ENCODE peak calls at places on chromosomes 16 and 17, in eight cellular contexts. One of them, this sample, is unnamed.

GRCh38 chr17:48241131-48241591 is 133.6 kb downstream of the SNX11 start:
- DNase-seq in transverse colon: no peak
- DNase-seq in H1: no peak
- DNase-seq in GM12878: peak; percentile 54
- DNase-seq in upper lobe of left lung: no peak
- DNase-seq in A549: peak; percentile 74
- DNase-seq in ovary: peak; percentile 9
- DNase-seq in SK-N-SH: no peak
- DNase-seq in this sample: no peak

GRCh38 chr17:77948690-77949114 is 9.8 kb upstream of the TNRC6C start:
- DNase-seq in transverse colon: no peak
- DNase-seq in H1: no peak
- DNase-seq in GM12878: no peak
- DNase-seq in upper lobe of left lung: no peak
- DNase-seq in A549: peak; percentile 74
- DNase-seq in ovary: no peak
- DNase-seq in SK-N-SH: peak; percentile 69
- DNase-seq in this sample: no peak

GRCh38 chr16:58264961-58265479 is 29.8 kb downstream of the PRSS54 start:
- DNase-seq in transverse colon: peak; percentile 44
- DNase-seq in H1: no peak
- DNase-seq in GM12878: no peak
- DNase-seq in upper lobe of left lung: no peak
- DNase-seq in A549: peak; percentile 44
- DNase-seq in ovary: no peak
- DNase-seq in SK-N-SH: peak; percentile 28
- DNase-seq in this sample: no peak

GRCh38 chr16:67942510-67943255 is 1.2 kb downstream of the LCAT start:
- DNase-seq in transverse colon: no peak
- DNase-seq in H1: no peak
- DNase-seq in GM12878: no peak
- DNase-seq in upper lobe of left lung: peak; percentile 83
- DNase-seq in A549: no peak
- DNase-seq in ovary: peak; percentile 45
- DNase-seq in SK-N-SH: no peak
- DNase-seq in this sample: no peak

GRCh38 chr16:86480444-86480843 is 29.9 kb upstream of the FOXF1 start:
- DNase-seq in transverse colon: no peak
- DNase-seq in H1: no peak
- DNase-seq in GM12878: no peak
- DNase-seq in upper lobe of left lung: no peak
- DNase-seq in A549: no peak
- DNase-seq in ovary: no peak
- DNase-seq in SK-N-SH: no peak
- DNase-seq in this sample: no peak

GRCh38 chr16:1413684-1414531 is 596 bp downstream of the UNKL start:
- DNase-seq in transverse colon: peak; percentile 67
- DNase-seq in H1: peak; percentile 43
- DNase-seq in GM12878: peak; percentile 8
- DNase-seq in upper lobe of left lung: peak; percentile 94
- DNase-seq in A549: peak; percentile 61
- DNase-seq in ovary: peak; percentile 44
- DNase-seq in SK-N-SH: peak; percentile 89
- DNase-seq in this sample: no peak

GRCh38 chr17:7767425-7768021 is 50.0 kb downstream of the DNAH2 start:
- DNase-seq in transverse colon: no peak
- DNase-seq in H1: no peak
- DNase-seq in GM12878: no peak
- DNase-seq in upper lobe of left lung: no peak
- DNase-seq in A549: no peak
- DNase-seq in ovary: no peak
- DNase-seq in SK-N-SH: no peak
- DNase-seq in this sample: no peak

GRCh38 chr17:48722924-48723554 is at the start of gene PRAC2:
- DNase-seq in transverse colon: no peak
- DNase-seq in H1: no peak
- DNase-seq in GM12878: no peak
- DNase-seq in upper lobe of left lung: no peak
- DNase-seq in A549: no peak
- DNase-seq in ovary: no peak
- DNase-seq in SK-N-SH: no peak
- DNase-seq in this sample: no peak

GRCh38 chr16:3882531-3882930 is 2.0 kb upstream of the CREBBP start:
- DNase-seq in transverse colon: no peak
- DNase-seq in H1: no peak
- DNase-seq in GM12878: no peak
- DNase-seq in upper lobe of left lung: no peak
- DNase-seq in A549: no peak
- DNase-seq in ovary: no peak
- DNase-seq in SK-N-SH: no peak
- DNase-seq in this sample: no peak

DNA sequence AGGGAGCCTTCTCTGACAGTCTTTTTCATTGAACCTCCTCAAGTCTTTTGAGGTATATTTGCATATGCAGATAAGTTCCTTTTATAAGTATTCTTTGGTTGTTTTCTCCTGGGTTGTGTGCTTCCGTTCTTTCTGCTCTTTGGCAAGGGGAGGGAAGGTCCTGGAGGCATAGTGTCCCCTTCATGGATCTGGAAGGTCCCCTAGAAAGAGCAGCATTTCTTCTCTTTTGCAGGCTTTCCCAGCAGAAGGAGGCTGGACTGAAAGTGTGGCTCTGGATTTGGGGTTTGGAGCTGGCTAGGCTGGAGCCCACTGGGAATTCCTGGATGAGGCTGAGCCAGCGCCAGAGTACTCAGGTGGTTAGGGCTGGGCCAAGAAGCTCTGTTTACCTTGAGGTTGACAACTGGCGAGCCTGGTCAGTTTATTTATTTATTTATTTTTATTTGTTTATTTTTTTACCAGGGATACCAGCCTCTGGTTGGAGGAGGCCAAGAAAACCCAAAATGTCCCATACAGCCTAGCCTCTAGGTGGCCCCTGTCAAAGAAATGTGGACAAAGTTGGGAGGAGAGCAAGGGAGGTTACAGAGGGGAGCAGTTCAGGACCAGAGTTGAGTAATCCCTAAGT is 5.4 kb upstream of the TOP2A start:
- DNase-seq in transverse colon: no peak
- DNase-seq in H1: no peak
- DNase-seq in GM12878: no peak
- DNase-seq in upper lobe of left lung: no peak
- DNase-seq in A549: peak; percentile 65
- DNase-seq in ovary: no peak
- DNase-seq in SK-N-SH: no peak
- DNase-seq in this sample: no peak
- TF ChIP-seq CTCF in transverse colon: no peak
- TF ChIP-seq CTCF in H1: peak; percentile 16
- TF ChIP-seq CTCF in GM12878: no peak
- TF ChIP-seq CTCF in upper lobe of left lung: no peak
- TF ChIP-seq CTCF in A549: peak; percentile 41
- TF ChIP-seq CTCF in ovary: no peak
- TF ChIP-seq CTCF in SK-N-SH: no peak
- TF ChIP-seq CTCF in this sample: no peak

DNA sequence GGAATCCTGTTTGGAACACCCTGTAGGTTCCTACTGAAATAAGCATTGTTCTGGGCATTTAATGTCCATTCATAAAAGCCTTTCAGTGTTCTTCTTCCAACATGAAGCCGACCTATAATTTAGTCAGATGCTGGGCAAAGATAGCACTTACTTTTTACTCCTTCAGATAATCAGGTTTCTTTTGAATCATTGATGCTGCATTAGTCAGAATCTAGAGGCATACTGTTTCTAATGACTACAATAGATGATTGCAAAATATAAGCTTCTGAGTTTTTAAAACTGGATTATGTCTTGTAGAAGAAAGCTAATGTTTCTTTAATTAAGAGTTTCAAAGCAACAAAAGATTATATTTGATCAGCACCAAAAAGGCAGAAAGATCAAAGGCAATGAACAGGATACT is 16.0 kb downstream of the MMD start:
- DNase-seq in transverse colon: no peak
- DNase-seq in H1: no peak
- DNase-seq in GM12878: no peak
- DNase-seq in upper lobe of left lung: no peak
- DNase-seq in A549: no peak
- DNase-seq in ovary: no peak
- DNase-seq in SK-N-SH: no peak
- DNase-seq in this sample: no peak
- TF ChIP-seq EP300 in transverse colon: no peak
- TF ChIP-seq EP300 in H1: no peak
- TF ChIP-seq EP300 in GM12878: no peak
- TF ChIP-seq EP300 in upper lobe of left lung: no peak
- TF ChIP-seq EP300 in A549: no peak
- TF ChIP-seq EP300 in ovary: no peak
- TF ChIP-seq EP300 in SK-N-SH: no peak
- TF ChIP-seq EP300 in this sample: no peak

GRCh38 chr17:5379351-5380107 is 39.9 kb downstream of the NUP88 start:
- DNase-seq in transverse colon: no peak
- DNase-seq in H1: no peak
- DNase-seq in GM12878: no peak
- DNase-seq in upper lobe of left lung: no peak
- DNase-seq in A549: no peak
- DNase-seq in ovary: no peak
- DNase-seq in SK-N-SH: no peak
- DNase-seq in this sample: no peak

GRCh38 chr17:5380491-5381135 is 38.8 kb downstream of the NUP88 start:
- DNase-seq in transverse colon: no peak
- DNase-seq in H1: no peak
- DNase-seq in GM12878: no peak
- DNase-seq in upper lobe of left lung: no peak
- DNase-seq in A549: no peak
- DNase-seq in ovary: no peak
- DNase-seq in SK-N-SH: no peak
- DNase-seq in this sample: no peak

GRCh38 chr17:5381542-5381941 is 37.9 kb downstream of the NUP88 start:
- DNase-seq in transverse colon: no peak
- DNase-seq in H1: no peak
- DNase-seq in GM12878: no peak
- DNase-seq in upper lobe of left lung: no peak
- DNase-seq in A549: no peak
- DNase-seq in ovary: no peak
- DNase-seq in SK-N-SH: no peak
- DNase-seq in this sample: no peak

GRCh38 chr17:5373112-5373511 is 46.4 kb downstream of the NUP88 start:
- DNase-seq in transverse colon: no peak
- DNase-seq in H1: no peak
- DNase-seq in GM12878: peak; percentile 61
- DNase-seq in upper lobe of left lung: no peak
- DNase-seq in A549: no peak
- DNase-seq in ovary: no peak
- DNase-seq in SK-N-SH: no peak
- DNase-seq in this sample: no peak

GRCh38 chr17:5378566-5379207 is 40.8 kb downstream of the NUP88 start:
- DNase-seq in transverse colon: no peak
- DNase-seq in H1: no peak
- DNase-seq in GM12878: no peak
- DNase-seq in upper lobe of left lung: no peak
- DNase-seq in A549: no peak
- DNase-seq in ovary: no peak
- DNase-seq in SK-N-SH: no peak
- DNase-seq in this sample: no peak
- TF ChIP-seq CTCF in transverse colon: no peak
- TF ChIP-seq CTCF in H1: no peak
- TF ChIP-seq CTCF in GM12878: no peak
- TF ChIP-seq CTCF in upper lobe of left lung: no peak
- TF ChIP-seq CTCF in A549: no peak
- TF ChIP-seq CTCF in ovary: no peak
- TF ChIP-seq CTCF in SK-N-SH: no peak
- TF ChIP-seq CTCF in this sample: no peak

DNA sequence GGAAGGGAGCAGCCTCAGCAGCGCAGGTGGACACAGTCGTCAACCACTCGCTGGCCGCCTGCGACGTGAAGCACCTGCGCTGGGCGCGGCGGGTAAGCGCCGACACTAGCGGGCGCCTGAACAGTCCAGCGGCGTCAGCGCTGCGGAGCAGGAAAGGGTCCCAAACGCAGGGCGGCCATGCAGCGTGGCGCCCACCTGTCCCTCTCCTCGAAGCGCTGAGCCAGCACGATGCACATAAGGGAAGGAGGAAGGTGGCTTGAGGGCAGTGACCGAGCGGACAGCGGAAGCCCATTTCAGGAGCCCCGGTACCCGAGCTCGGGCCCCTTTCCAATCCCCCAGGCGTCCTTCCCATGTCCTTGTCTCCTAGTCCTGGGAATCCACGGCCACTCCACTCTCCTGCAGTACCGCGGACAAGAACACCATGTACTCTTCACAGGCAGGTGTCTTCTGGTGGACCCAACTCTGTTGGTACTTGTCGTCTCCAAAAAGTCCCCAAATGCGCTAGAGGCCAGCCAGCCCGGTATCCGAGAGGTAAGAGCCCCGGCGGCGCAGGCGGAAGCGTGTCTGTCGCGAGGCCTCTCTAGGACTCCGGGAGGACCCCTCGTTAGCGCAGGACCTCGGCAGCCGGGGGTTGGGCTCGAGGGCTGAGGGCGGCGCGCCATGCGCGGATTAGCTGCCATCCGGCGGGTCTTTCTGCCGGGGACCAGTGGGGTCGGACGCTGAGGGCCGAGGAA is 14.4 kb downstream of the ZNF232 start:
- DNase-seq in transverse colon: peak; percentile 50
- DNase-seq in H1: peak; percentile 69
- DNase-seq in GM12878: no peak
- DNase-seq in upper lobe of left lung: peak; percentile 88
- DNase-seq in A549: no peak
- DNase-seq in ovary: peak; percentile 61
- DNase-seq in SK-N-SH: peak; percentile 72
- DNase-seq in this sample: peak; percentile 84
- TF ChIP-seq EP300 in transverse colon: no peak
- TF ChIP-seq EP300 in H1: no peak
- TF ChIP-seq EP300 in GM12878: no peak
- TF ChIP-seq EP300 in upper lobe of left lung: no peak
- TF ChIP-seq EP300 in A549: no peak
- TF ChIP-seq EP300 in ovary: no peak
- TF ChIP-seq EP300 in SK-N-SH: no peak
- TF ChIP-seq EP300 in this sample: no peak